ENCODE peak calls at places on chromosome 4, in five cellular contexts. I is COR-L47; F is naive thymus-derived CD8-positive, alpha-beta T cell; K is activated naive CD4-positive, alpha-beta T cell treated with anti-CD3 and anti-CD28 coated beads, Interleukin-2, amount 10 ng/mL, durations not matched to agents 7 days and 5 days; T is NCI-H748 treated with DMSO at 0.1 percent for 48 hours. U is an unnamed sample.

GRCh38 chr4:37758226-37758625 is 68.3 kb upstream of the PGM2 start:
- DNase-seq in I (no peak), F (peak), K (no peak), T (no peak), U (no peak)

GRCh38 chr4:2583092-2583491 is 46.6 kb downstream of the FAM193A start:
- DNase-seq in I (no peak), F (no peak), K (no peak), T (no peak), U (no peak)

GRCh38 chr4:8342651-8343050 is 73.1 kb downstream of the HTRA3 start:
- DNase-seq in I (no peak), F (no peak), K (no peak), T (no peak), U (no peak)

GRCh38 chr4:152515678-152516077 is 20.2 kb downstream of the FBXW7 start:
- DNase-seq in I (no peak), F (no peak), K (no peak), T (no peak), U (no peak)

GRCh38 chr4:3522326-3522640 is 9.9 kb downstream of the LRPAP1 start:
- DNase-seq in I (no peak), F (no peak), K (peak), T (no peak), U (no peak)

GRCh38 chr4:189502841-189503240 is 437.8 kb upstream of the FRG1 start:
- DNase-seq in I (no peak), F (no peak), K (no peak), T (no peak), U (no peak)

GRCh38 chr4:39587881-39588280 is 50.8 kb downstream of the SMIM14 start:
- DNase-seq in I (no peak), F (no peak), K (no peak), T (no peak), U (no peak)

GRCh38 chr4:152709675-152710438 is 30.1 kb upstream of the TMEM154 start:
- DNase-seq in I (peak), F (no peak), K (no peak), T (no peak), U (no peak)

GRCh38 chr4:184064877-184065276 is 152.8 kb downstream of the ENPP6 start:
- DNase-seq in I (no peak), F (no peak), K (no peak), T (no peak), U (no peak)

GRCh38 chr4:9765091-9765490 is 16.3 kb upstream of the DRD5 start:
- DNase-seq in I (no peak), F (no peak), K (peak), T (no peak), U (no peak)

GRCh38 chr4:1533501-1534064 is 127.3 kb upstream of the NKX1-1 start:
- DNase-seq in I (peak), F (no peak), K (no peak), T (no peak), U (no peak)

GRCh38 chr4:8325284-8325973 is 55.9 kb downstream of the HTRA3 start:
- DNase-seq in I (no peak), F (no peak), K (no peak), T (no peak), U (no peak)

GRCh38 chr4:87896020-87896621 is 63.4 kb downstream of the MEPE start:
- DNase-seq in I (no peak), F (no peak), K (no peak), T (no peak), U (no peak)

GRCh38 chr4:156662921-156663320 is 308.7 kb downstream of the PDGFC start:
- DNase-seq in I (no peak), F (no peak), K (no peak), T (no peak), U (no peak)

GRCh38 chr4:76781698-76782595 is 116.0 kb downstream of the SOWAHB start:
- DNase-seq in I (no peak), F (no peak), K (no peak), T (no peak), U (no peak)

GRCh38 chr4:11635336-11635735 is 206.6 kb upstream of the HS3ST1 start:
- DNase-seq in I (no peak), F (no peak), K (no peak), T (no peak), U (no peak)

GRCh38 chr4:136400829-136401228 is 1131.5 kb downstream of the PCDH18 start:
- DNase-seq in I (no peak), F (no peak), K (no peak), T (no peak), U (no peak)

GRCh38 chr4:46993075-46994006 is at the start of gene GABRA4:
- DNase-seq in I (peak), F (no peak), K (no peak), T (no peak), U (no peak)

GRCh38 chr4:165330666-165331065 is 3.2 kb downstream of the MSMO1 start:
- DNase-seq in I (no peak), F (no peak), K (no peak), T (no peak), U (no peak)

GRCh38 chr4:86892639-86892965 is 380 bp upstream of the C4orf36 start:
- DNase-seq in I (no peak), F (no peak), K (no peak), T (no peak), U (no peak)

GRCh38 chr4:132062611-132063239 is 1086.4 kb upstream of the PCDH10 start:
- DNase-seq in I (no peak), F (no peak), K (no peak), T (no peak), U (no peak)

GRCh38 chr4:150518559-150518958 is 63.4 kb upstream of the MAB21L2 start:
- DNase-seq in I (no peak), F (no peak), K (no peak), T (no peak), U (no peak)

GRCh38 chr4:189049682-189050081 is 891.0 kb upstream of the FRG1 start:
- DNase-seq in I (no peak), F (no peak), K (no peak), T (no peak), U (no peak)

GRCh38 chr4:109803924-109804571 is 2.2 kb upstream of the CFI start:
- DNase-seq in I (peak), F (peak), K (no peak), T (peak), U (no peak)

GRCh38 chr4:123564758-123565346 is 168.3 kb downstream of the SPRY1 start:
- DNase-seq in I (peak), F (peak), K (peak), T (peak), U (no peak)

GRCh38 chr4:108109111-108109510 is 59.6 kb downstream of the LEF1 start:
- DNase-seq in I (no peak), F (no peak), K (no peak), T (no peak), U (no peak)

GRCh38 chr4:41614519-41614918 is 76.6 kb downstream of the LIMCH1 start:
- DNase-seq in I (no peak), F (no peak), K (no peak), T (no peak), U (no peak)

GRCh38 chr4:113869743-113870375 is 108.3 kb upstream of the CAMK2D start:
- DNase-seq in I (no peak), F (no peak), K (peak), T (no peak), U (no peak)

GRCh38 chr4:6012200-6012599 is 6.0 kb downstream of the C4orf50 start:
- DNase-seq in I (no peak), F (no peak), K (no peak), T (no peak), U (no peak)

GRCh38 chr4:675980-676870 is 1.9 kb downstream of the MYL5 start:
- DNase-seq in I (no peak), F (no peak), K (no peak), T (no peak), U (no peak)

GRCh38 chr4:180664766-180665368 is 1578.3 kb upstream of the TENM3 start:
- DNase-seq in I (peak), F (peak), K (peak), T (peak), U (peak)